ENCODE peak calls at places on chromosomes 16 and 17, in five cellular contexts. T is prostate gland, B is stomach, V is PC-3, J is Peyer's patch. G is an unnamed sample.

GRCh38 chr16:75483222-75483621 is 12.0 kb downstream of the CHST6 start:
- DNase-seq in T (peak; percentile 33), B (no peak), V (peak; percentile 96), J (no peak), G (no peak)

GRCh38 chr16:14307623-14308356 is 236.7 kb downstream of the MRTFB start:
- DNase-seq in T (no peak), B (no peak), V (no peak), J (no peak), G (no peak)

GRCh38 chr16:4057439-4057877 is 58.8 kb downstream of the ADCY9 start:
- DNase-seq in T (no peak), B (no peak), V (no peak), J (no peak), G (no peak)

GRCh38 chr16:8278181-8278580 is 312.1 kb downstream of the TMEM114 start:
- DNase-seq in T (no peak), B (no peak), V (no peak), J (no peak), G (no peak)

GRCh38 chr17:47789611-47790520 is 31.7 kb downstream of the OSBPL7 start:
- DNase-seq in T (no peak), B (peak; percentile 62), V (peak; percentile 72), J (peak; percentile 73), G (no peak)

GRCh38 chr16:86391987-86392386 is 118.3 kb upstream of the FOXF1 start:
- DNase-seq in T (no peak), B (no peak), V (peak; percentile 14), J (no peak), G (no peak)

GRCh38 chr16:67198238-67198734 is 645 bp upstream of the ELMO3 start:
- DNase-seq in T (peak; percentile 47), B (peak; percentile 68), V (peak; percentile 30), J (peak; percentile 79), G (peak; percentile 59)

GRCh38 chr16:89430436-89431157 is 59.8 kb downstream of the ANKRD11 start:
- DNase-seq in T (no peak), B (no peak), V (no peak), J (peak; percentile 70), G (no peak)

GRCh38 chr16:21166561-21166961 is 8.1 kb downstream of the LDAF1 start:
- DNase-seq in T (no peak), B (no peak), V (peak; percentile 23), J (no peak), G (no peak)

GRCh38 chr16:85524630-85525463 is 88.3 kb upstream of the GSE1 start:
- DNase-seq in T (no peak), B (peak; percentile 53), V (peak; percentile 26), J (no peak), G (peak; percentile 76)

GRCh38 chr17:4900231-4901107 is 1.1 kb downstream of the C17orf107 start:
- DNase-seq in T (no peak), B (peak; percentile 51), V (no peak), J (no peak), G (no peak)

GRCh38 chr17:75346906-75347305 is 57.7 kb upstream of the SLC25A19 start:
- DNase-seq in T (no peak), B (no peak), V (no peak), J (no peak), G (no peak)

GRCh38 chr16:77195411-77195810 is 3.8 kb upstream of the SYCE1L start:
- DNase-seq in T (no peak), B (no peak), V (no peak), J (no peak), G (no peak)

GRCh38 chr17:70691150-70691549 is 521.8 kb downstream of the KCNJ2 start:
- DNase-seq in T (no peak), B (no peak), V (no peak), J (no peak), G (no peak)
- H3K4me3 ChIP-seq in T (no peak overlapping the region), B (no peak overlapping the region), V (no peak overlapping the region), J (no peak overlapping the region), G (no peak overlapping the region)

DNA sequence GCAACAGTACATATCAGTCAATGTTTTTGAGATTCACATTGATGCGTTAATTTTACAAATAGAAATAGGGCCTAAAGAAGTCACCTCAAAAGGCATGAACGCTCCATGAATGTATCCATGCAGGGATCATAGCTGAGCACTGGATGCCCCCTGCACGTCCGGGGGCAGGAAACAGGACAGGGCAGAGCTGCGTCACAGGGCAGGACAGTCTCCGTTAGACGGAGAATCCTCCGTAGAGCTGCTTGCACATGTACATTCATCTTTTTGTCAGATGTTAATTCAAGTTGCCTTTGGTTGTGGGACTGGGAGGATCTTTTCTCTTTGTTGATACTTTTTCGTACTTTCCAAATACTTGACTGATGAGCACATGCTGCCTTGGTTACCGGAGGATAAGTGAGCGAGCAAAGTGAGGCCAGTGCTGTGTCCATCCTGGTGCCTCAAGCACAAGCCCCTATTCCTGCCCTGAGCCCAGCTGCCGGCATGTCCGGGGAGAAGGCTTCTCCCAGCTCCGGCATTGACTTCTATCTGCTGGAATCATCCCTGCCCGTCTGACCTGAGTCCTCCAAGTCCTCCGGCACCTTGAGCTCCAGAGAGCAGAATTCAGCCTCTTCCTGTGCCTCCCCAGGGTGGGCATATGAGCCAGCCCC is 15.0 kb downstream of the GAA start:
- DNase-seq in T (no peak), B (no peak), V (no peak), J (no peak), G (no peak)
- H3K27ac ChIP-seq in T (no peak overlapping the region), B (no peak overlapping the region), V (no peak overlapping the region), J (no peak overlapping the region), G (no peak overlapping the region)

GRCh38 chr16:22189473-22190168 is 16.5 kb upstream of the EEF2K start:
- DNase-seq in T (peak; percentile 88), B (peak; percentile 88), V (peak; percentile 41), J (no peak), G (no peak)
- H3K4me3 ChIP-seq in T (peak overlapping the region; percentile 68), B (peak overlapping the region; percentile 78), V (peak overlapping the region; percentile 88), J (peak overlapping the region; percentile 62), G (peak overlapping the region; percentile 65)

DNA sequence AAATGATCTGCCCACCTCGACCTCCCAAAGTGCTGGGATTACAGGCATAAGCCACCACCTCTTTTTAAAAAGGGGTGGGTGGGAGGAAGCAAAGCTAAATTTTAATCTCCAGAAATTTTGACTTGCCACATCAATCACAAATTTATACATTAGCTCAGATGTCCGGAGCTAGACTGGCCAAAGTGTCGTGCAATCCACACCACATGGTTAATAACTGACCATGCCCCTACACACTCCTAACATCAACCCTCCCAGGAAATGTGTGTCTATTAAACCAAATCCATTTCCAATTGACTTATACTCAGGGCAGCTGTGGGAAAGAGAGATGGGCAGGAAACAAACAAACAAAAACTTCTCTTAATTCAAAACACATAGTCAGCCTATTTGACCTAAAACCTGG is 29.9 kb downstream of the SMURF2 start:
- DNase-seq in T (no peak), B (no peak), V (no peak), J (no peak), G (no peak)
- H3K27ac ChIP-seq in T (no peak overlapping the region), B (no peak overlapping the region), V (no peak overlapping the region), J (no peak overlapping the region), G (no peak overlapping the region)

GRCh38 chr17:60135160-60135950 is 14.4 kb upstream of the CA4 start:
- DNase-seq in T (peak; percentile 85), B (peak; percentile 91), V (peak; percentile 97), J (peak; percentile 88), G (peak; percentile 92)

GRCh38 chr17:60137731-60138130 is 12.0 kb upstream of the CA4 start:
- DNase-seq in T (no peak), B (no peak), V (no peak), J (peak; percentile 14), G (no peak)

GRCh38 chr17:60138769-60139437 is 10.9 kb upstream of the CA4 start:
- DNase-seq in T (no peak), B (no peak), V (no peak), J (peak; percentile 40), G (no peak)

GRCh38 chr17:60134396-60135159 is 15.2 kb upstream of the CA4 start:
- DNase-seq in T (no peak), B (peak; percentile 19), V (no peak), J (peak; percentile 47), G (no peak)

GRCh38 chr17:60135951-60136666 is 13.7 kb upstream of the CA4 start:
- DNase-seq in T (no peak), B (no peak), V (no peak), J (peak; percentile 32), G (no peak)
- H3K4me3 ChIP-seq in T (peak overlapping the region; percentile 51), B (peak overlapping the region; percentile 80), V (peak overlapping the region; percentile 77), J (no peak overlapping the region), G (no peak overlapping the region)

GRCh38 chr17:21034350-21035235 is 8.2 kb downstream of the USP22 start:
- DNase-seq in T (no peak), B (no peak), V (no peak), J (no peak), G (no peak)
- H3K27ac ChIP-seq in T (peak overlapping the region; percentile 44), B (peak overlapping the region; percentile 57), V (no peak overlapping the region), J (peak overlapping the region; percentile 47), G (peak overlapping the region; percentile 76)

GRCh38 chr16:30574678-30575077 is 3.2 kb upstream of the ZNF688 start:
- DNase-seq in T (no peak), B (no peak), V (no peak), J (no peak), G (no peak)
- H3K4me3 ChIP-seq in T (no peak overlapping the region), B (no peak overlapping the region), V (no peak overlapping the region), J (no peak overlapping the region), G (no peak overlapping the region)

DNA sequence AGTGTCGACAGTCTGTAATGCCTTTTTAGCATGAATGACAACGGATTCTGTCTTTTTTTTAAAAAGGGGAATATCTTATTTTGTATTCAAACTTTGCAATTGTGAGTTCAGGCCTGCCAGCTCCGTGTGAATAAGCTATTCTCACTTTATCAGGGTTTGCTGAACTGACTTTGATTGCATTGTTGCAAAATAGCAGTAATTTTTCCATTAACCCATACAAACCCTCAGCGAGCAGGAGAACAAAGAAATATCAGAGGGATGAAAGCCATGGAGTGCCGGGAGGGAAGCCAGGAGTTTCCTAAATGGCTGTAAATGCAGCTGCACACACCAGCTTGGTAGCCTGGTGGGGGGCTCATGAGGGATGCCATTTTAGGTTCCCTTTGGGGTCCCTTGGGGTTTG is 220.5 kb upstream of the IRX3 start:
- DNase-seq in T (no peak), B (no peak), V (no peak), J (no peak), G (no peak)
- H3K27ac ChIP-seq in T (no peak overlapping the region), B (no peak overlapping the region), V (no peak overlapping the region), J (no peak overlapping the region), G (no peak overlapping the region)